ENCODE peak calls at places on chromosomes 1 and 21, in eight cellular contexts. L is hippocampal formation; S is GM20000; P is HAP-1; D is B cell; T is AG10803; K is kidney epithelial cell; R is stimulated activated CD4-positive, alpha-beta T cell treated with anti-CD3 and anti-CD28 coated beads, Interleukin-15, amount 100 ng/mL, for 24 hours. Q is an unnamed sample.

GRCh38 chr1:20634594-20635084 is 1.4 kb downstream of the PINK1 start:
- DNase-seq in D (no peak), L (no peak), K (no peak), T (peak), R (peak), S (no peak), P (peak), Q (peak)

GRCh38 chr1:67213164-67213563 is 46.9 kb downstream of the IL23R start:
- DNase-seq in K (no peak), P (peak), S (no peak), D (no peak), R (no peak), T (peak), L (no peak), Q (peak)

GRCh38 chr1:226671268-226671667 is 67.8 kb downstream of the ITPKB start:
- DNase-seq in T (no peak), L (no peak), P (no peak), K (no peak), S (no peak), D (no peak), R (no peak), Q (no peak)

GRCh38 chr1:54259546-54259945 is 59.6 kb downstream of the MRPL37 start:
- DNase-seq in P (no peak), S (no peak), D (no peak), L (no peak), T (no peak), R (no peak), K (no peak), Q (no peak)

GRCh38 chr1:203926025-203926540 is 64.7 kb downstream of the SNRPE start:
- DNase-seq in D (no peak), K (no peak), T (peak), L (no peak), R (no peak), S (no peak), P (no peak), Q (no peak)

GRCh38 chr1:186482661-186483255 is 21.8 kb upstream of the PDC start:
- DNase-seq in D (peak), L (peak), K (no peak), R (peak), S (peak), T (peak), P (peak), Q (peak)

GRCh38 chr1:26696645-26697440 is 1.0 kb downstream of the ARID1A start:
- DNase-seq in S (peak), R (peak), D (peak), P (no peak), L (no peak), T (no peak), K (no peak), Q (peak)

GRCh38 chr1:206560021-206560716 is 52.1 kb downstream of the EIF2D start:
- DNase-seq in K (no peak), T (no peak), R (peak), L (no peak), P (no peak), D (peak), S (no peak), Q (no peak)

GRCh38 chr1:167057297-167057688 is 32.9 kb downstream of the GPA33 start:
- DNase-seq in K (no peak), P (peak), S (peak), D (no peak), L (peak), R (peak), T (peak), Q (peak)

GRCh38 chr1:112337028-112337531 is 58.9 kb upstream of the CTTNBP2NL start:
- DNase-seq in L (no peak), T (peak), S (peak), P (no peak), D (no peak), R (peak), K (no peak), Q (peak)

GRCh38 chr21:35801388-35801787 is 258.9 kb downstream of the SETD4 start:
- DNase-seq in D (no peak), S (no peak), K (no peak), T (no peak), P (no peak), L (no peak), R (no peak), Q (no peak)

GRCh38 chr1:19922015-19922688 is 1.3 kb downstream of the PLA2G2E start:
- DNase-seq in S (no peak), R (no peak), P (no peak), K (no peak), T (no peak), L (no peak), D (no peak), Q (peak)

GRCh38 chr1:220878223-220879081 is 791 bp upstream of the HLX start:
- DNase-seq in S (peak), D (no peak), T (no peak), R (peak), P (no peak), L (peak), K (no peak), Q (peak)

GRCh38 chr1:147580200-147580557 is 38.9 kb downstream of the BCL9 start:
- DNase-seq in K (no peak), S (no peak), R (no peak), P (no peak), L (no peak), D (no peak), T (peak), Q (no peak)

GRCh38 chr1:211326528-211327340 is at the start of gene TRAF5:
- DNase-seq in D (no peak), T (peak), P (peak), S (peak), R (peak), L (peak), K (no peak), Q (peak)

GRCh38 chr1:67460648-67461500 is 30.7 kb upstream of the SERBP1 start:
- DNase-seq in L (no peak), K (no peak), T (peak), S (no peak), R (no peak), D (no peak), P (no peak), Q (peak)

GRCh38 chr1:156291226-156292061 is 4.0 kb downstream of the GLMP start:
- DNase-seq in T (peak), D (peak), S (peak), P (no peak), R (peak), L (peak), K (no peak), Q (no peak)

GRCh38 chr1:47262787-47263413 is 30.9 kb upstream of the TAL1 start:
- DNase-seq in T (peak), R (peak), D (no peak), K (peak), S (peak), L (no peak), P (peak), Q (peak)

GRCh38 chr21:28317177-28317950 is 675.3 kb downstream of the LTN1 start:
- DNase-seq in S (no peak), T (no peak), D (no peak), P (no peak), R (no peak), L (no peak), K (no peak), Q (no peak)

GRCh38 chr1:161115132-161115711 is 2.6 kb downstream of the PFDN2 start:
- DNase-seq in T (peak), S (no peak), K (peak), L (no peak), R (peak), D (no peak), P (no peak), Q (no peak)

GRCh38 chr1:79845951-79846350 is 839.4 kb upstream of the ADGRL4 start:
- DNase-seq in K (no peak), S (no peak), P (no peak), T (peak), D (no peak), L (no peak), R (no peak), Q (no peak)

GRCh38 chr1:84960371-84960770 is 36.5 kb downstream of the MCOLN2 start:
- DNase-seq in D (no peak), S (no peak), R (no peak), L (no peak), P (no peak), K (no peak), T (peak), Q (no peak)

GRCh38 chr1:87197156-87197555 is 131.5 kb upstream of the LMO4 start:
- DNase-seq in S (no peak), D (no peak), L (no peak), T (peak), R (no peak), K (no peak), P (no peak), Q (no peak)

GRCh38 chr1:67647036-67647798 is 37.8 kb upstream of the GADD45A start:
- DNase-seq in S (no peak), L (no peak), T (peak), P (no peak), K (no peak), R (no peak), D (no peak), Q (no peak)

GRCh38 chr1:162248854-162249535 is 127.7 kb downstream of the SPATA46 start:
- DNase-seq in S (no peak), D (no peak), T (no peak), P (peak), K (no peak), L (peak), R (no peak), Q (no peak)

GRCh38 chr1:79614762-79615161 is 608.2 kb upstream of the ADGRL4 start:
- DNase-seq in D (no peak), L (no peak), S (no peak), K (no peak), T (peak), R (no peak), P (no peak), Q (no peak)

GRCh38 chr1:204599098-204599497 is 82.9 kb downstream of the MDM4 start:
- DNase-seq in R (no peak), D (no peak), K (no peak), P (no peak), S (no peak), T (no peak), L (no peak), Q (no peak)

GRCh38 chr1:983736-984475 is 2.0 kb upstream of the PERM1 start:
- DNase-seq in T (no peak), K (no peak), R (peak), P (no peak), S (peak), L (no peak), D (peak), Q (peak)

GRCh38 chr1:182996816-182997215 is 26.4 kb upstream of the LAMC1 start:
- DNase-seq in S (no peak), D (no peak), K (no peak), T (peak), R (no peak), P (no peak), L (no peak), Q (no peak)

GRCh38 chr1:151435174-151435573 is 24.1 kb downstream of the POGZ start:
- DNase-seq in D (no peak), K (no peak), T (peak), S (no peak), L (no peak), R (no peak), P (no peak), Q (no peak)

GRCh38 chr1:1672181-1672965 is 13.6 kb upstream of the CDK11B start:
- DNase-seq in R (no peak), S (no peak), D (no peak), L (no peak), K (no peak), T (no peak), P (no peak), Q (no peak)

GRCh38 chr1:34009340-34009975 is 145.6 kb downstream of the HMGB4 start:
- DNase-seq in L (no peak), S (no peak), D (no peak), P (no peak), T (peak), R (no peak), K (peak), Q (no peak)

GRCh38 chr1:39828734-39829133 is 40.1 kb upstream of the BMP8B start:
- DNase-seq in K (no peak), L (no peak), S (no peak), T (no peak), P (no peak), D (no peak), R (no peak), Q (no peak)

GRCh38 chr1:184622136-184622823 is 132.4 kb downstream of the EDEM3 start:
- DNase-seq in D (no peak), K (peak), P (no peak), L (no peak), S (no peak), T (peak), R (no peak), Q (no peak)

GRCh38 chr1:213162338-213162737 is 111.3 kb downstream of the RPS6KC1 start:
- DNase-seq in S (no peak), P (no peak), T (peak), D (no peak), L (no peak), K (no peak), R (no peak), Q (no peak)

Q was measured in RPMI8226.